ENCODE peak calls at places on chromosomes 3 and 15, in ten cellular contexts. Q is WERI-Rb-1, R is AG09309, Y is fibroblast of mammary gland, O is neural progenitor cell, A is left ventricle myocardium inferior, B is coronary artery, E is fibroblast of lung, L is AG09319, K is lower leg skin. M is an unnamed sample.

GRCh38 chr3:112640864-112641751 is at the start of gene CCDC80:
- DNase-seq in L (no peak), K (no peak), O (peak), R (peak), E (peak), B (no peak), Y (peak), A (no peak), Q (no peak), M (no peak)

GRCh38 chr3:71185733-71186455 is 397.6 kb downstream of the FOXP1 start:
- DNase-seq in B (no peak), A (no peak), L (no peak), Y (peak), Q (no peak), R (no peak), O (no peak), K (no peak), E (peak), M (no peak)

GRCh38 chr3:113952921-113953320 is 5.1 kb downstream of the ZDHHC23 start:
- DNase-seq in B (no peak), R (no peak), K (no peak), O (no peak), A (no peak), E (no peak), L (no peak), Q (no peak), Y (no peak), M (no peak)

GRCh38 chr3:31772781-31773180 is 208.3 kb downstream of the OSBPL10 start:
- DNase-seq in B (no peak), L (no peak), O (no peak), R (no peak), Q (no peak), K (no peak), A (no peak), Y (no peak), E (no peak), M (no peak)

GRCh38 chr3:46096781-46097180 is 69.5 kb upstream of the XCR1 start:
- DNase-seq in L (no peak), A (no peak), Y (no peak), O (no peak), K (no peak), Q (no peak), B (no peak), E (no peak), R (no peak), M (no peak)

GRCh38 chr3:100082724-100083123 is 31.6 kb downstream of the FILIP1L start:
- DNase-seq in E (peak), R (no peak), A (no peak), L (no peak), B (no peak), O (no peak), Q (no peak), Y (no peak), K (no peak), M (no peak)

GRCh38 chr3:34034840-34035239 is 236.4 kb downstream of the PDCD6IP start:
- DNase-seq in L (no peak), Q (no peak), O (no peak), B (no peak), E (no peak), R (no peak), A (no peak), Y (no peak), K (no peak), M (no peak)

GRCh38 chr3:32459474-32459873 is 43.2 kb downstream of the CMTM6 start:
- DNase-seq in L (no peak), Q (no peak), O (no peak), A (no peak), Y (no peak), K (no peak), E (no peak), R (no peak), B (no peak), M (no peak)

GRCh38 chr3:18474202-18474601 is 49.1 kb upstream of the SATB1 start:
- DNase-seq in A (no peak), O (no peak), K (no peak), L (no peak), B (no peak), Y (no peak), R (no peak), E (peak), Q (no peak), M (no peak)

GRCh38 chr3:98692787-98693473 is 70.2 kb upstream of the ST3GAL6 start:
- DNase-seq in Q (no peak), L (no peak), E (no peak), O (no peak), K (no peak), R (no peak), B (no peak), A (no peak), Y (no peak), M (no peak)

GRCh38 chr15:49692514-49693090 is 71.8 kb downstream of the DTWD1 start:
- DNase-seq in A (no peak), Y (peak), O (no peak), R (no peak), B (no peak), E (no peak), Q (no peak), L (no peak), K (no peak), M (no peak)

GRCh38 chr3:100169186-100169585 is 54.9 kb upstream of the FILIP1L start:
- DNase-seq in R (no peak), E (no peak), O (no peak), B (no peak), L (no peak), Y (no peak), Q (no peak), A (peak), K (no peak), M (no peak)

GRCh38 chr3:96966181-96966929 is 152.0 kb downstream of the EPHA6 start:
- DNase-seq in O (no peak), A (no peak), Q (no peak), E (peak), L (no peak), R (no peak), B (no peak), Y (peak), K (no peak), M (no peak)

GRCh38 chr3:47365213-47366153 is 15.3 kb upstream of the PTPN23 start:
- DNase-seq in R (peak), E (peak), A (no peak), B (no peak), O (no peak), Q (no peak), Y (peak), K (no peak), L (no peak), M (no peak)

GRCh38 chr3:50189274-50189673 is 2.1 kb upstream of the GNAT1 start:
- DNase-seq in E (peak), A (peak), L (peak), O (peak), K (peak), B (peak), Q (peak), R (peak), Y (peak), M (peak)

GRCh38 chr3:45078910-45079522 is 52.9 kb downstream of the CLEC3B start:
- DNase-seq in L (no peak), E (no peak), Y (peak), B (no peak), K (no peak), Q (no peak), O (no peak), A (no peak), R (no peak), M (no peak)

GRCh38 chr15:31069360-31070000 is 32.0 kb downstream of the TRPM1 start:
- DNase-seq in K (no peak), L (no peak), Q (no peak), E (no peak), O (no peak), A (no peak), R (peak), Y (peak), B (no peak), M (no peak)

GRCh38 chr15:72758195-72758594 is 25.4 kb downstream of the ADPGK start:
- DNase-seq in A (no peak), Q (no peak), B (no peak), K (no peak), E (peak), Y (peak), R (peak), L (peak), O (no peak), M (no peak)

GRCh38 chr3:46469680-46470357 is 5.1 kb upstream of the LTF start:
- DNase-seq in L (no peak), K (no peak), B (peak), Y (no peak), A (no peak), Q (no peak), O (no peak), R (no peak), E (no peak), M (no peak)

GRCh38 chr3:45104715-45105711 is 41.2 kb downstream of the CDCP1 start:
- DNase-seq in L (no peak), E (peak), Y (peak), Q (no peak), B (no peak), K (no peak), R (no peak), O (no peak), A (no peak), M (no peak)

GRCh38 chr3:94990952-94991705 is 928.3 kb downstream of the NSUN3 start:
- DNase-seq in R (no peak), L (no peak), A (no peak), O (no peak), E (no peak), K (no peak), B (no peak), Q (no peak), Y (no peak), M (no peak)

DNA sequence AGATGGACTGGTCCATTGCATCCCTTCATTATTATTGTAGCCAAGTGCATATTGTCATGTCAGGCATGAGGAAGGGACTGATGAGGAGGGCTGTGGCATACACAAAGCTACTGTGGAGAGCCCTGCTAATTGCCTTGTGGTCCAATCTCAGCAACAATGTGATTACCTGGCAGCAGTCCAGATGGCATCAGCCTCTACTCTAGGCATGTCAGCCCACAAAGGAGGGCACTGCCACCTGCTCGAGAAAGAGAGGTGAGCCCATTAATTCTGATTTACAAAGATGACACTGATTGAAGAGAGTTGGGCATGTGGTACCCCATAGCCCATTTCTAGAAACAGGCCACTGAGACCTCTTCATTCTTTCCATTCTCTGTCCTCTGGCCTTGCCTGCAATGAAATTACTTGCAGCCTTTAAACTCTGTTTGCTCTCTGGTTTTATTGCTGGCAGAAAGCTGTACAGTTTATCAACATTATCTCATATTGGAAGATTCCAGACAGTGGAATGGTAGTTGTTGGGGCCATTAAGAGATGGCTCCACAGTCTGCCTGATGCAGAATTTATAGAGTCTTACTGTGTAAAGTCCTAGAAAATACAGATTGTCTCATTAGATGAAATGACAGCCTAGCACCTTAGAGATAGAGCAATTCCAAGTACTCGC is 307.7 kb downstream of the ARPP21 start:
- DNase-seq in B (no peak), Y (no peak), K (no peak), A (no peak), R (no peak), E (no peak), Q (no peak), L (no peak), O (no peak), M (no peak)
- TF ChIP-seq CTCF in B (no peak), Y (no peak), K (no peak), A (no peak), R (no peak), E (no peak), Q (peak), L (no peak), O (no peak), M (no peak)

DNA sequence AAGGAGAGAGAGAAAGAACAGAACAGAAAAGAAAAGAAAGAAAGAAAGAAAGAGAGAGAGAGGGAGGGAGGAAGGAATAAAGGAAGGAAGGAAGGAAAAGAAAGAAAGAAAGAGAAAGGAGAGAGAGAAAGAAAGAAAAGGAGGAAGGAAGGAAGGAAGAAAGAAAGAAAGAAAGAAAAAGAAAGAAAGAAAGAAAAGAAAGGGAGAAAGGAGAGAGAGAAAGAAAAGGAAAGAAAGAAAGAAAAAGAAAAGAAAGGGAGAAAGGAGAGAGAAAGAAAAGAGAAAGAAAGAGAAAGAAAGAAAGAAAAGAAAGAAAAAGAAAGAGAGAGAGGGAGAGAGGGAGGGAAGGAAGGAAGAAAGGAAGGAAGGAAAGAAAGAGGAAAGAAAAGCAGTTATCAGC is 108.8 kb downstream of the ARPP21 start:
- DNase-seq in K (no peak), O (no peak), B (no peak), Y (no peak), A (no peak), R (no peak), Q (no peak), L (no peak), E (no peak), M (no peak)
- TF ChIP-seq CTCF in K (no peak), O (no peak), B (no peak), Y (no peak), A (no peak), R (no peak), Q (no peak), L (no peak), E (no peak), M (no peak)

GRCh38 chr3:126524429-126524988 is 554 bp downstream of the CHST13 start:
- DNase-seq in Y (no peak), A (peak), Q (peak), K (no peak), L (no peak), B (no peak), E (no peak), R (no peak), O (no peak), M (no peak)
- TF ChIP-seq CTCF in Y (no peak), A (no peak), Q (peak), K (no peak), L (no peak), B (no peak), E (no peak), R (no peak), O (no peak), M (no peak)

DNA sequence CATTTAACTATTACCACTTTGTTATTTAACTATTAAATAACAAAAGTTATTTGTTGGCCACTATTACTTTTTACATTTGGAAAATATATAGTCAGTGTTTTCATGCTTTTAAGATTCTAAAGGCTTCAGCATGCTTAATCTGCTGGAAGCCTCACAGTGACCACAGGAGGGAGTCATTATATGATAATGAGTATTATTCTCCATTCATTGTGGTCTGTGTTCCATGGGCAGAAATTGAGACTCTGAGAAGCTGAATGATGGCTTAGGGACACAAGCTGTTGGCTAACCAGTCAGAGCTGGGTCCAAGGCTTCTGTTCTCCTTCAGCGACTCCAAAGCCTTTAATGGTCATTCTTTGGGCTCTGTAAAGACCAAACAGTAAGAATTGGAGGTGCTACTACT is 64.7 kb downstream of the BFSP2 start:
- DNase-seq in B (no peak), E (peak), O (peak), K (no peak), R (no peak), Q (peak), L (no peak), A (no peak), Y (peak), M (no peak)
- TF ChIP-seq CTCF in B (no peak), E (peak), O (no peak), K (no peak), R (peak), Q (no peak), L (peak), A (peak), Y (peak), M (peak)

GRCh38 chr15:62706361-62706760 is 336.2 kb upstream of the TPM1 start:
- DNase-seq in L (peak), K (no peak), Q (no peak), E (no peak), R (no peak), Y (peak), B (no peak), O (no peak), A (no peak), M (no peak)
- TF ChIP-seq CTCF in L (peak), K (no peak), Q (peak), E (no peak), R (no peak), Y (no peak), B (no peak), O (no peak), A (peak), M (no peak)

GRCh38 chr15:40936709-40937666 is 7.8 kb downstream of the DLL4 start:
- DNase-seq in Y (peak), A (no peak), E (peak), B (no peak), R (no peak), K (no peak), Q (no peak), O (peak), L (no peak), M (no peak)
- TF ChIP-seq CTCF in Y (no peak), A (peak), E (no peak), B (no peak), R (no peak), K (no peak), Q (no peak), O (peak), L (no peak), M (no peak)